ENCODE peak calls at places on chromosome 2, in five cellular contexts. F is GM10248, C is foreskin keratinocyte, X is thoracic aorta, M is sigmoid colon. S is an unnamed sample.

GRCh38 chr2:24050041-24050655 is 607 bp downstream of the FKBP1B start:
- DNase-seq in M (peak), X (no peak), C (no peak), F (no peak), S (no peak)

GRCh38 chr2:12884713-12885282 is 168.1 kb downstream of the TRIB2 start:
- DNase-seq in C (peak), F (no peak), M (peak), X (peak), S (no peak)

GRCh38 chr2:222813177-222813843 is 47.5 kb upstream of the ACSL3 start:
- DNase-seq in C (peak), F (peak), M (no peak), X (no peak), S (peak)

GRCh38 chr2:17995594-17995993 is 117.1 kb downstream of the KCNS3 start:
- DNase-seq in F (no peak), C (no peak), X (no peak), M (no peak), S (no peak)

GRCh38 chr2:160210599-160211138 is 10.6 kb upstream of the ITGB6 start:
- DNase-seq in X (no peak), C (peak), F (peak), M (peak), S (peak)

GRCh38 chr2:76446872-76447271 is 736.2 kb upstream of the GCFC2 start:
- DNase-seq in F (no peak), C (no peak), X (no peak), M (no peak), S (no peak)

GRCh38 chr2:25482341-25482740 is 140.6 kb upstream of the DNMT3A start:
- DNase-seq in F (no peak), M (no peak), C (no peak), X (no peak), S (no peak)

GRCh38 chr2:176390276-176390675 is 121.0 kb downstream of the MTX2 start:
- DNase-seq in F (no peak), M (no peak), C (no peak), X (no peak), S (no peak)

GRCh38 chr2:172256886-172257285 is 154.2 kb upstream of the DLX2 start:
- DNase-seq in C (no peak), M (no peak), F (no peak), X (no peak), S (no peak)

GRCh38 chr2:82316573-82317371 is 2012.2 kb upstream of the LRRTM1 start:
- DNase-seq in X (no peak), M (no peak), C (no peak), F (no peak), S (no peak)

GRCh38 chr2:217277646-217278048 is 417.8 kb upstream of the TNP1 start:
- DNase-seq in M (peak), C (peak), X (peak), F (no peak), S (no peak)

GRCh38 chr2:149360106-149360505 is 29.7 kb downstream of the LYPD6 start:
- DNase-seq in C (no peak), F (no peak), X (no peak), M (no peak), S (no peak)

GRCh38 chr2:236922061-236922460 is 163.6 kb upstream of the COPS8 start:
- DNase-seq in C (no peak), F (no peak), M (no peak), X (no peak), S (no peak)

GRCh38 chr2:39646267-39646666 is 19.4 kb upstream of the TMEM178A start:
- DNase-seq in M (no peak), X (no peak), F (no peak), C (no peak), S (no peak)

GRCh38 chr2:169961911-169962310 is 134.7 kb downstream of the UBR3 start:
- DNase-seq in X (no peak), C (peak), F (no peak), M (peak), S (no peak)

GRCh38 chr2:74584088-74584645 is 29.6 kb downstream of the DOK1 start:
- DNase-seq in M (no peak), F (peak), X (no peak), C (no peak), S (peak)

GRCh38 chr2:84855730-84856129 is 25.2 kb downstream of the TRABD2A start:
- DNase-seq in X (no peak), C (no peak), F (no peak), M (no peak), S (no peak)

GRCh38 chr2:219350938-219351280 is 18.4 kb upstream of the RESP18 start:
- DNase-seq in X (no peak), C (no peak), F (no peak), M (no peak), S (no peak)

GRCh38 chr2:95240091-95240490 is 32.8 kb downstream of the ZNF892 start:
- DNase-seq in X (no peak), C (peak), F (no peak), M (no peak), S (no peak)

GRCh38 chr2:153477096-153477555 is 1.4 kb downstream of the RPRM start:
- DNase-seq in C (no peak), F (no peak), X (no peak), M (peak), S (peak)

GRCh38 chr2:28619213-28620196 is 123.6 kb downstream of the PLB1 start:
- DNase-seq in M (no peak), C (no peak), X (no peak), F (no peak), S (no peak)

GRCh38 chr2:19543271-19544019 is 185.0 kb upstream of the OSR1 start:
- DNase-seq in F (no peak), X (no peak), C (peak), M (no peak), S (no peak)

GRCh38 chr2:85953476-85953875 is 64.7 kb upstream of the ST3GAL5 start:
- DNase-seq in F (no peak), C (no peak), M (no peak), X (no peak), S (no peak)

GRCh38 chr2:154960802-154961583 is 262.5 kb downstream of the KCNJ3 start:
- DNase-seq in X (no peak), C (no peak), F (no peak), M (no peak), S (no peak)

GRCh38 chr2:142824756-142825155 is 52.7 kb upstream of the KYNU start:
- DNase-seq in X (no peak), M (no peak), F (no peak), C (no peak), S (no peak)

GRCh38 chr2:233116946-233117345 is 56.8 kb downstream of the INPP5D start:
- DNase-seq in F (no peak), X (no peak), C (no peak), M (no peak), S (no peak)

GRCh38 chr2:39730685-39731302 is 48.3 kb downstream of the THUMPD2 start:
- DNase-seq in X (no peak), F (peak), M (no peak), C (no peak), S (peak)

GRCh38 chr2:22355816-22356433 is 1029.1 kb upstream of the KLHL29 start:
- DNase-seq in X (no peak), M (peak), C (no peak), F (peak), S (peak)
- TF ChIP-seq CTCF in X (peak), M (peak), C (peak), F (peak), S (peak)

GRCh38 chr2:119108186-119108585 is 50.4 kb downstream of the C1QL2 start:
- DNase-seq in C (no peak), X (no peak), F (no peak), M (peak), S (no peak)
- TF ChIP-seq CTCF in C (no peak), X (no peak), F (no peak), M (no peak), S (no peak)

DNA sequence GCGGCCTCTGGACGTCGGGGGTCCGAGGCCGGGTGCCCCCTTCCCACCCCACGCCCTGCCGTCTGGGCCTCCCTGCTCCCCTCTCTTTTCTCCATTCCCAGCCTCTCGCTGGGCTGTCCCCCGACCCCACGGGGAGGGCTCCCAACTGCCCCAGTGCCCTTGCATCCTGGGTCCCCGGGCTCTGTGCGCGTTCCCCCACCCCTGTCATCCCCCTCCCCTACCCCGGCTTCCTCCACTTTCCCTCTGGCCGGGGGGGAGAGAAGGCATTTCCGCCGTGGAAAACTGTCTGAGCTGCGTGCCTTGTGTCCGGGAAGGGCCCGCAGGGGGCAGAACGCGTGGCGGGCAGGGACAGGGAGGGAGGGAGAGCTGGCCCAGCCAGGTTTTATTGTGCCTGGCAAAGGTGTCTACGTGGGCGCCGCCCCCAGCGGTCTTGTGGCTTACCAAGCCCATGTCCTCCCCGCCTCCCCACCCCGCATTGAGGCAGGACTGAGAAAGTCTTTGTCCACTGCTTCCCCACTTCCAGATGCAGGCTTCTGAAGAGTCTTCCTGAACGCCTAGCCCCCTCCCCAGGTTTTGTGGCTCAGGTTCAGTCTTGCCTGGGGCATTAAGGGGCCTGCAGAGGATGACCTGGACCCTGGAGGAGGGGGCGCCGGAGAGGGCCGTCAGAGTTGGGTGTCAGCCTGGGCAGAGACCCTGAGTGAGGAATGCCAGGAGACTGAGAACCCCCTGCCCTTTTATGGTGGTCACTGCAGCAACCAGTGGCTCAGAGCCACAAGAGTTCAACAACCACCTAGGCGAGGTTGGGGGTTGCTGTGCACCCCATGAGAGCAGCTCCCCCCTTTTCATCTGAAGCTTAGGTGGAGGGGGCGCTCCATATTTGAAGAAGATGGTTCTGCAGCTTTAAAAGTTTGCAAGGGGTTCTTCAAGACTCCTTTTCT is 1.3 kb downstream of the ITM2C start:
- DNase-seq in C (no peak), F (no peak), M (no peak), X (no peak), S (no peak)
- TF ChIP-seq CTCF in C (no peak), F (no peak), M (no peak), X (no peak), S (no peak)

GRCh38 chr2:212005077-212005671 is 533.4 kb downstream of the ERBB4 start:
- DNase-seq in C (no peak), F (peak), X (no peak), M (no peak), S (peak)

GRCh38 chr2:212013656-212014055 is 524.9 kb downstream of the ERBB4 start:
- DNase-seq in X (no peak), M (no peak), C (no peak), F (no peak), S (no peak)

GRCh38 chr2:212007972-212008371 is 530.6 kb downstream of the ERBB4 start:
- DNase-seq in C (no peak), F (no peak), X (no peak), M (no peak), S (no peak)
- TF ChIP-seq CTCF in C (no peak), F (no peak), X (no peak), M (no peak), S (no peak)